ENCODE peak calls at places on chromosomes 13 and 19, in ten cellular contexts. T is GM23338, E is tibial artery, U is aorta, F is osteoblast, L is tibial nerve, V is pancreas, D is cardiac muscle cell, G is HCT116, S is colonic mucosa. Y is an unnamed sample.

GRCh38 chr13:93080587-93080986 is 146.0 kb upstream of the GPC6 start:
- DNase-seq in T (peak; percentile 33), E (no peak), U (no peak), F (no peak), L (no peak), V (no peak), D (peak; percentile 59), G (no peak), S (no peak), Y (peak; percentile 79)

GRCh38 chr19:45507864-45508680 is 793 bp downstream of the VASP start:
- DNase-seq in T (peak; percentile 86), E (no peak), U (peak; percentile 84), F (peak; percentile 92), L (no peak), V (peak; percentile 72), D (no peak), G (no peak), S (peak; percentile 74), Y (no peak)

GRCh38 chr13:109652536-109652935 is 133.8 kb downstream of the IRS2 start:
- DNase-seq in T (no peak), E (no peak), U (no peak), F (no peak), L (no peak), V (no peak), D (peak; percentile 70), G (no peak), S (no peak), Y (peak; percentile 11)

GRCh38 chr19:8569066-8569761 is 8.0 kb downstream of the MYO1F start:
- DNase-seq in T (no peak), E (peak; percentile 44), U (no peak), F (peak; percentile 97), L (peak; percentile 50), V (no peak), D (peak; percentile 95), G (peak; percentile 49), S (peak; percentile 38), Y (peak; percentile 88)

GRCh38 chr13:32079586-32079985 is 48.0 kb downstream of the FRY start:
- DNase-seq in T (peak; percentile 39), E (no peak), U (no peak), F (no peak), L (no peak), V (no peak), D (no peak), G (no peak), S (no peak), Y (no peak)

GRCh38 chr19:2315818-2316353 is 7.9 kb upstream of the LINGO3 start:
- DNase-seq in T (peak; percentile 86), E (peak; percentile 66), U (no peak), F (peak; percentile 98), L (peak; percentile 53), V (peak; percentile 78), D (peak; percentile 80), G (no peak), S (peak; percentile 59), Y (peak; percentile 35)

GRCh38 chr19:35882074-35882832 is 13.9 kb downstream of the APLP1 start:
- DNase-seq in T (peak; percentile 68), E (no peak), U (no peak), F (peak; percentile 94), L (peak; percentile 80), V (no peak), D (peak; percentile 84), G (peak; percentile 67), S (peak; percentile 62), Y (peak; percentile 76)

GRCh38 chr19:1992759-1993260 is 22.7 kb downstream of the BTBD2 start:
- DNase-seq in T (peak; percentile 85), E (no peak), U (no peak), F (no peak), L (no peak), V (no peak), D (no peak), G (no peak), S (peak; percentile 48), Y (no peak)

GRCh38 chr13:42328672-42329071 is 56.7 kb downstream of the AKAP11 start:
- DNase-seq in T (no peak), E (no peak), U (no peak), F (no peak), L (no peak), V (no peak), D (peak; percentile 18), G (no peak), S (no peak), Y (no peak)

GRCh38 chr13:77860621-77861020 is 58.0 kb downstream of the EDNRB start:
- DNase-seq in T (no peak), E (no peak), U (no peak), F (no peak), L (no peak), V (no peak), D (peak; percentile 85), G (no peak), S (no peak), Y (no peak)

GRCh38 chr19:23769691-23770468 is 11.2 kb upstream of the ZNF681 start:
- DNase-seq in T (no peak), E (no peak), U (no peak), F (no peak), L (no peak), V (no peak), D (no peak), G (no peak), S (no peak), Y (no peak)

DNA sequence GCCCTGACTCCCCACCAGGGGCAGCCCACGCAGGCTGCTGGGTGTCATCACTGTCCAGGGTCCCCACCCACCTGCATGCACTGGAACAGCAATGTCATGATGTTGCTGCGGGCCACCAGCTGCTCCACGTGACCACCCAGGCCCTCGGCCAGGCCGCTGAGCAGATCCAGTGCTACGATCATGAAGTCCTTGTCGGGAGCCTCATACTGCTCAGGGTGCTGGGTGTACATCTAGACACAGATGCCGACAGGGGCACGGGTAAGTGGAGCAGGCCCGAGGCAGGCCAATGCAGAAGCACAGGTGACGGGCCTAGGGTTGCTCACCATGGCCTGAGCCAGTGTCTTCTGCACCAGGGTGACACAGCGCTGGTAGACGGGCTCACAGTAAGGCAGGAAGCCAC is 8.7 kb upstream of the FBXW9 start:
- DNase-seq in T (no peak), E (no peak), U (no peak), F (peak; percentile 64), L (no peak), V (no peak), D (no peak), G (no peak), S (no peak), Y (no peak)
- H3K36me3 ChIP-seq in T (peaks cover 71% of the 10 kb centered on the region), E (peaks cover 100% of the 10 kb centered on the region), U (peaks cover 12% of the 10 kb centered on the region), F (peaks cover 90% of the 10 kb centered on the region), L (peaks cover 100% of the 10 kb centered on the region), V (peaks cover 28% of the 10 kb centered on the region), D (peaks cover 66% of the 10 kb centered on the region), G (peaks cover 53% of the 10 kb centered on the region), S (peaks cover 30% of the 10 kb centered on the region), Y (peaks cover 92% of the 10 kb centered on the region)

GRCh38 chr19:47187797-47188196 is 43.2 kb downstream of the BBC3 start:
- DNase-seq in T (no peak), E (no peak), U (no peak), F (no peak), L (no peak), V (no peak), D (no peak), G (no peak), S (peak; percentile 75), Y (no peak)

GRCh38 chr19:47179643-47180310 is 49.1 kb downstream of the SAE1 start:
- DNase-seq in T (no peak), E (no peak), U (peak; percentile 24), F (no peak), L (no peak), V (no peak), D (no peak), G (no peak), S (no peak), Y (no peak)

GRCh38 chr19:47187023-47187655 is 43.9 kb downstream of the BBC3 start:
- DNase-seq in T (no peak), E (no peak), U (no peak), F (no peak), L (no peak), V (no peak), D (no peak), G (no peak), S (no peak), Y (no peak)

GRCh38 chr19:47186337-47187022 is 44.5 kb downstream of the BBC3 start:
- DNase-seq in T (no peak), E (no peak), U (no peak), F (peak; percentile 45), L (no peak), V (no peak), D (no peak), G (no peak), S (no peak), Y (no peak)

GRCh38 chr19:47183579-47183978 is 47.4 kb downstream of the BBC3 start:
- DNase-seq in T (no peak), E (no peak), U (peak; percentile 43), F (no peak), L (no peak), V (no peak), D (no peak), G (no peak), S (no peak), Y (no peak)
- H3K36me3 ChIP-seq in T (peaks cover 34% of the 10 kb centered on the region), E (peaks cover 18% of the 10 kb centered on the region), U (peaks cover 1% of the 10 kb centered on the region), F (peaks cover 27% of the 10 kb centered on the region), L (peaks cover 24% of the 10 kb centered on the region), V (peaks cover 4% of the 10 kb centered on the region), D (no peaks in the 10 kb centered on the region), G (peaks cover 4% of the 10 kb centered on the region), S (no peaks in the 10 kb centered on the region), Y (peaks cover 3% of the 10 kb centered on the region)

GRCh38 chr19:49102303-49102702 is 11.9 kb upstream of the LIN7B start:
- DNase-seq in T (no peak), E (no peak), U (no peak), F (peak; percentile 70), L (no peak), V (no peak), D (no peak), G (no peak), S (no peak), Y (no peak)
- H3K36me3 ChIP-seq in T (peaks cover 34% of the 10 kb centered on the region), E (peaks cover 97% of the 10 kb centered on the region), U (peaks cover 9% of the 10 kb centered on the region), F (peaks cover 79% of the 10 kb centered on the region), L (peaks cover 100% of the 10 kb centered on the region), V (peaks cover 28% of the 10 kb centered on the region), D (peaks cover 63% of the 10 kb centered on the region), G (peaks cover 64% of the 10 kb centered on the region), S (peaks cover 33% of the 10 kb centered on the region), Y (peaks cover 79% of the 10 kb centered on the region)

DNA sequence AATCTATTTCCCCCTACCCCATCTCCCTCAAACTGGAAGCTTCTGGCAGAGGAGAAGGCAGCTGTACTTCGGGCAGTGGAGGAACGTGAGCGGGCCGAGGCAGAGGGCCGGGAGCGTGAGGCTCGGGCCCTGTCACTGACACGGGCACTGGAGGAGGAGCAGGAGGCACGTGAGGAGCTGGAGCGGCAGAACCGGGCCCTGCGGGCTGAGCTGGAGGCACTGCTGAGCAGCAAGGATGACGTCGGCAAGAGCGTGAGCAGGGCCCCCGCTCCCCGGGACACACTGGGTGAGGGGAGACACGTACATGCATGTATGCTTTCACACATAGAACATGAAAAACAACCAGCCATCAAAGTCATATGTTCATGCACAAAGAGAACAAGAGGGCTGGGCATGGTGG is 42.7 kb downstream of the KCNC3 start:
- DNase-seq in T (no peak), E (no peak), U (peak; percentile 59), F (no peak), L (no peak), V (no peak), D (no peak), G (no peak), S (no peak), Y (no peak)
- H3K36me3 ChIP-seq in T (peaks cover 8% of the 10 kb centered on the region), E (peaks cover 54% of the 10 kb centered on the region), U (peaks cover 2% of the 10 kb centered on the region), F (no peaks in the 10 kb centered on the region), L (peaks cover 96% of the 10 kb centered on the region), V (no peaks in the 10 kb centered on the region), D (no peaks in the 10 kb centered on the region), G (no peaks in the 10 kb centered on the region), S (peaks cover 18% of the 10 kb centered on the region), Y (no peaks in the 10 kb centered on the region)